ENCODE peak calls at places on chromosomes 4 and X, in six cellular contexts. One of them, this sample, is unnamed.

GRCh38 chrX:97389761-97390192 is 506.1 kb downstream of the RPA4 start:
- DNase-seq in Peyer's patch: no peak
- DNase-seq in mammary epithelial cell: peak
- DNase-seq in psoas muscle: no peak
- DNase-seq in neuronal stem cell: no peak
- DNase-seq in upper lobe of left lung: no peak
- DNase-seq in this sample: no peak

GRCh38 chrX:151860827-151861226 is 51.9 kb upstream of the MAGEA4 start:
- DNase-seq in neuronal stem cell: no peak
- DNase-seq in psoas muscle: no peak
- DNase-seq in upper lobe of left lung: no peak
- DNase-seq in mammary epithelial cell: no peak
- DNase-seq in Peyer's patch: no peak
- DNase-seq in this sample: no peak

GRCh38 chr4:104532677-104533076 is 38.0 kb upstream of the CXXC4 start:
- DNase-seq in upper lobe of left lung: no peak
- DNase-seq in psoas muscle: no peak
- DNase-seq in mammary epithelial cell: no peak
- DNase-seq in neuronal stem cell: no peak
- DNase-seq in Peyer's patch: no peak
- DNase-seq in this sample: no peak

GRCh38 chr4:73653695-73654106 is 33.5 kb upstream of the RASSF6 start:
- DNase-seq in Peyer's patch: peak
- DNase-seq in upper lobe of left lung: no peak
- DNase-seq in mammary epithelial cell: peak
- DNase-seq in neuronal stem cell: peak
- DNase-seq in psoas muscle: no peak
- DNase-seq in this sample: peak

GRCh38 chrX:131728295-131729145 is 184.6 kb downstream of the OR13H1 start:
- DNase-seq in upper lobe of left lung: no peak
- DNase-seq in Peyer's patch: peak
- DNase-seq in neuronal stem cell: no peak
- DNase-seq in mammary epithelial cell: peak
- DNase-seq in psoas muscle: peak
- DNase-seq in this sample: peak

GRCh38 chr4:101791189-101791572 is 651 bp downstream of the BANK1 start:
- DNase-seq in mammary epithelial cell: no peak
- DNase-seq in Peyer's patch: peak
- DNase-seq in neuronal stem cell: no peak
- DNase-seq in upper lobe of left lung: no peak
- DNase-seq in psoas muscle: no peak
- DNase-seq in this sample: no peak

GRCh38 chr4:108272566-108272965 is 103.8 kb upstream of the LEF1 start:
- DNase-seq in upper lobe of left lung: no peak
- DNase-seq in neuronal stem cell: no peak
- DNase-seq in Peyer's patch: no peak
- DNase-seq in mammary epithelial cell: peak
- DNase-seq in psoas muscle: no peak
- DNase-seq in this sample: no peak

GRCh38 chr4:1191621-1192020 is 19.2 kb upstream of the SPON2 start:
- DNase-seq in psoas muscle: peak
- DNase-seq in Peyer's patch: no peak
- DNase-seq in neuronal stem cell: no peak
- DNase-seq in mammary epithelial cell: no peak
- DNase-seq in upper lobe of left lung: peak
- DNase-seq in this sample: peak

GRCh38 chr4:66489783-66490452 is 819.6 kb upstream of the EPHA5 start:
- DNase-seq in psoas muscle: no peak
- DNase-seq in mammary epithelial cell: peak
- DNase-seq in neuronal stem cell: no peak
- DNase-seq in Peyer's patch: no peak
- DNase-seq in upper lobe of left lung: no peak
- DNase-seq in this sample: no peak

GRCh38 chrX:119121341-119121740 is 6.3 kb downstream of the KIAA1210 start:
- DNase-seq in upper lobe of left lung: no peak
- DNase-seq in mammary epithelial cell: no peak
- DNase-seq in Peyer's patch: no peak
- DNase-seq in neuronal stem cell: no peak
- DNase-seq in psoas muscle: no peak
- DNase-seq in this sample: no peak

GRCh38 chr4:2343476-2343875 is 75.0 kb downstream of the ZFYVE28 start:
- DNase-seq in Peyer's patch: no peak
- DNase-seq in psoas muscle: no peak
- DNase-seq in neuronal stem cell: no peak
- DNase-seq in mammary epithelial cell: no peak
- DNase-seq in upper lobe of left lung: no peak
- DNase-seq in this sample: no peak

GRCh38 chr4:128654465-128654864 is 155.0 kb upstream of the JADE1 start:
- DNase-seq in neuronal stem cell: no peak
- DNase-seq in mammary epithelial cell: no peak
- DNase-seq in psoas muscle: no peak
- DNase-seq in Peyer's patch: no peak
- DNase-seq in upper lobe of left lung: no peak
- DNase-seq in this sample: no peak

GRCh38 chr4:73729534-73730165 is 10.7 kb upstream of the CXCL8 start:
- DNase-seq in neuronal stem cell: peak
- DNase-seq in Peyer's patch: peak
- DNase-seq in upper lobe of left lung: no peak
- DNase-seq in mammary epithelial cell: peak
- DNase-seq in psoas muscle: peak
- DNase-seq in this sample: no peak

GRCh38 chr4:157075401-157075800 is 549 bp upstream of the GLRB start:
- DNase-seq in psoas muscle: no peak
- DNase-seq in Peyer's patch: no peak
- DNase-seq in mammary epithelial cell: peak
- DNase-seq in neuronal stem cell: no peak
- DNase-seq in upper lobe of left lung: no peak
- DNase-seq in this sample: no peak

GRCh38 chr4:7876096-7876993 is 63.3 kb downstream of the AFAP1 start:
- DNase-seq in upper lobe of left lung: no peak
- DNase-seq in psoas muscle: no peak
- DNase-seq in Peyer's patch: no peak
- DNase-seq in mammary epithelial cell: peak
- DNase-seq in neuronal stem cell: no peak
- DNase-seq in this sample: no peak

GRCh38 chr4:1345905-1346780 is 865 bp upstream of the UVSSA start:
- DNase-seq in psoas muscle: peak
- DNase-seq in neuronal stem cell: peak
- DNase-seq in upper lobe of left lung: peak
- DNase-seq in Peyer's patch: peak
- DNase-seq in mammary epithelial cell: peak
- DNase-seq in this sample: no peak

GRCh38 chr4:186260504-186261448 is 5.2 kb upstream of the F11 start:
- DNase-seq in psoas muscle: no peak
- DNase-seq in Peyer's patch: no peak
- DNase-seq in neuronal stem cell: no peak
- DNase-seq in mammary epithelial cell: peak
- DNase-seq in upper lobe of left lung: peak
- DNase-seq in this sample: no peak

GRCh38 chrX:137427813-137428212 is 138.1 kb upstream of the ZIC3 start:
- DNase-seq in mammary epithelial cell: no peak
- DNase-seq in upper lobe of left lung: no peak
- DNase-seq in Peyer's patch: no peak
- DNase-seq in psoas muscle: no peak
- DNase-seq in neuronal stem cell: no peak
- DNase-seq in this sample: no peak

GRCh38 chr4:656651-657337 is 17.3 kb downstream of the ATP5ME start:
- DNase-seq in Peyer's patch: no peak
- DNase-seq in psoas muscle: no peak
- DNase-seq in mammary epithelial cell: no peak
- DNase-seq in upper lobe of left lung: peak
- DNase-seq in neuronal stem cell: no peak
- DNase-seq in this sample: no peak

GRCh38 chr4:121818215-121818614 is 5.5 kb downstream of the CCNA2 start:
- DNase-seq in neuronal stem cell: no peak
- DNase-seq in psoas muscle: no peak
- DNase-seq in upper lobe of left lung: no peak
- DNase-seq in mammary epithelial cell: no peak
- DNase-seq in Peyer's patch: no peak
- DNase-seq in this sample: no peak
- H3K4me3 ChIP-seq in neuronal stem cell: no peak
- H3K4me3 ChIP-seq in psoas muscle: no peak
- H3K4me3 ChIP-seq in upper lobe of left lung: no peak
- H3K4me3 ChIP-seq in mammary epithelial cell: no peak
- H3K4me3 ChIP-seq in Peyer's patch: no peak
- H3K4me3 ChIP-seq in this sample: no peak

GRCh38 chrX:129235903-129236302 is 287.4 kb downstream of the SMARCA1 start:
- DNase-seq in psoas muscle: no peak
- DNase-seq in neuronal stem cell: no peak
- DNase-seq in upper lobe of left lung: no peak
- DNase-seq in mammary epithelial cell: no peak
- DNase-seq in Peyer's patch: no peak
- DNase-seq in this sample: no peak

GRCh38 chrX:129238011-129238410 is 285.3 kb downstream of the SMARCA1 start:
- DNase-seq in upper lobe of left lung: no peak
- DNase-seq in neuronal stem cell: no peak
- DNase-seq in mammary epithelial cell: no peak
- DNase-seq in psoas muscle: no peak
- DNase-seq in Peyer's patch: no peak
- DNase-seq in this sample: no peak

GRCh38 chrX:129230850-129231512 is 292.3 kb downstream of the SMARCA1 start:
- DNase-seq in upper lobe of left lung: no peak
- DNase-seq in Peyer's patch: no peak
- DNase-seq in neuronal stem cell: no peak
- DNase-seq in psoas muscle: no peak
- DNase-seq in mammary epithelial cell: no peak
- DNase-seq in this sample: no peak

GRCh38 chrX:129239371-129239770 is 283.9 kb downstream of the SMARCA1 start:
- DNase-seq in neuronal stem cell: no peak
- DNase-seq in psoas muscle: no peak
- DNase-seq in Peyer's patch: no peak
- DNase-seq in mammary epithelial cell: no peak
- DNase-seq in upper lobe of left lung: no peak
- DNase-seq in this sample: no peak

DNA sequence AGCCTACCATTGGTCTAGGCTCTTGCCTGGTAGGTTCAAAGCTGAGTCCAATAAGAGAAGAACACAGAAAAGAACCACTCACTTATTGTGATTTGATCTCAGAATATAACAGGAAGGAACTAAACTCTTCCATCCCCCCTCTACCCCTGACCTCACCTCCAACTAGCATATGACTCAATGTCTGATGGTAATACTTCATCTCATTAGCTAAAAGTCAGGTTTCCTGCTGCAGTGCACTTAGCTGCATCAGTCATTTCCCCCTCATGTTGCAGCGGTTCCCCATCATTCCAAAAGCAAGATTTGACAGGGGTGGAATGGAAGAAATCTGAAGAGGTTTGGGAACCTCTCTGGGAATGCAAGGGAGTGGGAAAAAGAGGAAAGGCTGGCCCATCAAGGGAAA is 289.5 kb downstream of the SMARCA1 start:
- DNase-seq in mammary epithelial cell: no peak
- DNase-seq in upper lobe of left lung: no peak
- DNase-seq in Peyer's patch: no peak
- DNase-seq in psoas muscle: no peak
- DNase-seq in neuronal stem cell: no peak
- DNase-seq in this sample: no peak
- H3K4me3 ChIP-seq in mammary epithelial cell: no peak
- H3K4me3 ChIP-seq in upper lobe of left lung: no peak
- H3K4me3 ChIP-seq in Peyer's patch: no peak
- H3K4me3 ChIP-seq in psoas muscle: no peak
- H3K4me3 ChIP-seq in neuronal stem cell: no peak
- H3K4me3 ChIP-seq in this sample: no peak

DNA sequence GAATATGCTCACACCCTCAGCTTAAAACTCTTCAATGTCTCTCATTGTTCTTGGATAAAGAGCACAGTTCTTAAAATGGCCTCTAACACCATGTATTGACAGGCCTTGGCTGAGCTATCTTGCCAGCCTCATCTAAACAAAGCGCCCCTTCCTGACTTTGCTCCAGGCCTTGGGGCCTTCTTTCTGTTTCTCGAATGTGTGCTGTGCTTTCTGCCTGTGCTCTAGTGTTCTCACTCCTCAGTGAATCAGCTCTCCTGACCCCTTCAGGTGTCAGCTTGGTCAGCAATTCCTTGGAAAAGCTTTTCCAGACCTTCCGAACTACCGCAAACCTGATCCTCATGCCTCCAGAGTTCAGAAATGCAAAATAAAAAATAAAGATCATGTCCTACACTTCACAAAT is 346.3 kb upstream of the FSTL5 start:
- DNase-seq in neuronal stem cell: no peak
- DNase-seq in upper lobe of left lung: no peak
- DNase-seq in Peyer's patch: no peak
- DNase-seq in psoas muscle: no peak
- DNase-seq in mammary epithelial cell: no peak
- DNase-seq in this sample: no peak
- H3K4me3 ChIP-seq in neuronal stem cell: no peak
- H3K4me3 ChIP-seq in upper lobe of left lung: no peak
- H3K4me3 ChIP-seq in Peyer's patch: no peak
- H3K4me3 ChIP-seq in psoas muscle: no peak
- H3K4me3 ChIP-seq in mammary epithelial cell: no peak
- H3K4me3 ChIP-seq in this sample: no peak

GRCh38 chrX:111671668-111672067 is 9.3 kb upstream of the ALG13 start:
- DNase-seq in neuronal stem cell: no peak
- DNase-seq in psoas muscle: no peak
- DNase-seq in Peyer's patch: no peak
- DNase-seq in mammary epithelial cell: no peak
- DNase-seq in upper lobe of left lung: no peak
- DNase-seq in this sample: no peak
- H3K4me3 ChIP-seq in neuronal stem cell: no peak
- H3K4me3 ChIP-seq in psoas muscle: no peak
- H3K4me3 ChIP-seq in Peyer's patch: no peak
- H3K4me3 ChIP-seq in mammary epithelial cell: no peak
- H3K4me3 ChIP-seq in upper lobe of left lung: no peak
- H3K4me3 ChIP-seq in this sample: no peak

GRCh38 chrX:41958861-41959260 is 35.5 kb upstream of the CASK start:
- DNase-seq in mammary epithelial cell: no peak
- DNase-seq in Peyer's patch: no peak
- DNase-seq in upper lobe of left lung: no peak
- DNase-seq in psoas muscle: no peak
- DNase-seq in neuronal stem cell: no peak
- DNase-seq in this sample: no peak
- H3K4me3 ChIP-seq in mammary epithelial cell: no peak
- H3K4me3 ChIP-seq in Peyer's patch: no peak
- H3K4me3 ChIP-seq in upper lobe of left lung: no peak
- H3K4me3 ChIP-seq in psoas muscle: no peak
- H3K4me3 ChIP-seq in neuronal stem cell: no peak
- H3K4me3 ChIP-seq in this sample: no peak

This sample was measured in GM06990.